ENCODE peak calls at places on chromosomes 1 and 21, in seven cellular contexts. G, K, N, W, F, R and H are unnamed samples.

GRCh38 chr1:32716312-32717126 is 13.9 kb upstream of the SYNC start:
- DNase-seq in G (peak; percentile 98), K (peak; percentile 65), N (peak; percentile 96), W (peak; percentile 56), F (no peak), R (peak; percentile 97), H (no peak)

GRCh38 chr1:116309090-116309870 is 63.8 kb upstream of the ATP1A1 start:
- DNase-seq in G (no peak), K (no peak), N (no peak), W (no peak), F (no peak), R (no peak), H (no peak)

GRCh38 chr1:33273961-33274371 is 17.7 kb downstream of the ZNF362 start:
- DNase-seq in G (no peak), K (no peak), N (no peak), W (no peak), F (no peak), R (no peak), H (no peak)

GRCh38 chr1:35570589-35571137 is 2.5 kb upstream of the TFAP2E start:
- DNase-seq in G (no peak), K (no peak), N (no peak), W (no peak), F (no peak), R (no peak), H (no peak)

GRCh38 chr1:198598796-198599321 is 40.0 kb upstream of the PTPRC start:
- DNase-seq in G (no peak), K (no peak), N (no peak), W (no peak), F (no peak), R (no peak), H (no peak)

GRCh38 chr1:182217071-182217470 is 155.6 kb upstream of the ZNF648 start:
- DNase-seq in G (no peak), K (no peak), N (no peak), W (no peak), F (no peak), R (no peak), H (no peak)

GRCh38 chr1:180167721-180168467 is 13.2 kb downstream of the QSOX1 start:
- DNase-seq in G (peak; percentile 93), K (peak; percentile 84), N (peak; percentile 90), W (no peak), F (no peak), R (peak; percentile 87), H (no peak)

GRCh38 chr1:113981962-113982931 is 3.0 kb downstream of the OLFML3 start:
- DNase-seq in G (peak; percentile 35), K (no peak), N (no peak), W (peak; percentile 71), F (peak; percentile 76), R (no peak), H (no peak)

GRCh38 chr1:101004061-101004460 is 21.5 kb downstream of the DPH5 start:
- DNase-seq in G (peak; percentile 12), K (no peak), N (no peak), W (no peak), F (no peak), R (no peak), H (no peak)

GRCh38 chr1:1202831-1203560 is 3.4 kb downstream of the TNFRSF18 start:
- DNase-seq in G (no peak), K (no peak), N (peak; percentile 41), W (no peak), F (peak; percentile 53), R (peak; percentile 71), H (no peak)

GRCh38 chr1:156625436-156626078 is 6.3 kb downstream of the HAPLN2 start:
- DNase-seq in G (peak; percentile 40), K (no peak), N (peak; percentile 66), W (peak; percentile 66), F (peak; percentile 81), R (peak; percentile 77), H (peak; percentile 40)

GRCh38 chr1:234957330-234958065 is 171.1 kb downstream of the TOMM20 start:
- DNase-seq in G (peak; percentile 90), K (peak; percentile 95), N (no peak), W (no peak), F (no peak), R (no peak), H (no peak)

GRCh38 chr1:38741341-38741740 is 118.2 kb downstream of the RRAGC start:
- DNase-seq in G (peak; percentile 98), K (no peak), N (no peak), W (no peak), F (no peak), R (peak; percentile 86), H (no peak)

GRCh38 chr1:111236806-111237205 is 9.3 kb downstream of the CHI3L2 start:
- DNase-seq in G (peak; percentile 78), K (no peak), N (no peak), W (no peak), F (no peak), R (no peak), H (no peak)

GRCh38 chr1:111234258-111234657 is 6.7 kb downstream of the CHI3L2 start:
- DNase-seq in G (no peak), K (no peak), N (no peak), W (no peak), F (no peak), R (no peak), H (no peak)

GRCh38 chr1:111238056-111238795 is 10.7 kb downstream of the CHI3L2 start:
- DNase-seq in G (no peak), K (no peak), N (no peak), W (no peak), F (no peak), R (no peak), H (no peak)

GRCh38 chr1:111234866-111235265 is 7.4 kb downstream of the CHI3L2 start:
- DNase-seq in G (no peak), K (no peak), N (no peak), W (no peak), F (no peak), R (no peak), H (no peak)

DNA sequence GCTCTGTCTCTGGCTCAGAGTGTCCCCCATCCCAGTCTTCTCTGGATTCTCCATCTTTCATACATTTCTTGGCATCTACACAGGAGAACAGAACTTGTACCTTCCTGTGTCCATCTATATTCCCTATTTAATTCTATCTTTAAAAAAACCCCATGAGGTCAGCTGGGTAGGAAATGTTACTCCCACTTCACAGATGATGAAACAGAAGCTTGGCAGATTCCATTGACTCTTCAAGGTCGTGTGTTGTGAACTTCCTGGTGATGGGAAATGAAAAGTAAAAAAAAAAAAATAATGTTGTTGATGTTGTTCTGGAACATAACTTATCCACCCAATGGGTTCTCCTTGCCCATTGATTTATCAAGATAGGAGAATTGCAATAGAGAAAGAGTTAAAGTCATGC is 8.9 kb downstream of the CHI3L2 start:
- DNase-seq in G (no peak), K (no peak), N (no peak), W (no peak), F (no peak), R (no peak), H (no peak)
- H3K27ac ChIP-seq in G (no peak overlapping the region), K (no peak overlapping the region), N (no peak overlapping the region), W (no peak overlapping the region), F (no peak overlapping the region), R (no peak overlapping the region), H (no peak overlapping the region)

GRCh38 chr21:34345091-34345871 is 18.5 kb upstream of the KCNE2 start:
- DNase-seq in G (no peak), K (no peak), N (no peak), W (no peak), F (no peak), R (no peak), H (no peak)

GRCh38 chr21:34342476-34342875 is 21.3 kb upstream of the KCNE2 start:
- DNase-seq in G (no peak), K (no peak), N (no peak), W (no peak), F (no peak), R (no peak), H (no peak)

GRCh38 chr21:34343347-34344057 is 20.3 kb upstream of the KCNE2 start:
- DNase-seq in G (no peak), K (no peak), N (no peak), W (no peak), F (no peak), R (no peak), H (no peak)

GRCh38 chr21:34344584-34344983 is 19.2 kb upstream of the KCNE2 start:
- DNase-seq in G (no peak), K (no peak), N (no peak), W (no peak), F (no peak), R (no peak), H (no peak)

DNA sequence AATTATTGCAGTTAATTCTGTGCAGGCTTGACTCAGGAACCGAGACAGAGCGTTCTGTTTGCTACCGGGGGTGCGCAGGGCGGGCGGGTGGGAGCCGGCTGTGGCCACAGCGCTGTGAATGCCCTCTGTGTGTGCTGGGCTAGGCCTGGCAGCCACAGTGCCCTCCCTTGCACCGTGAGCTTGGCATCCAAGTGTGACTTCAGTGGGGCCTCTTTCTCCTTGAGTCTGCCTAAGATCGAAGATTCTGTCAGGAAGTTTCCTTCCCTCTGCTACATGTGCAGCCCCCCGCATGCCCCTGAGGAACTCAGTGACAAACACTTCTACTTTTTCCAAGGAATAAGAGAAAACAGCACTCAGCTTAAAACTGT is 19.8 kb upstream of the KCNE2 start:
- DNase-seq in G (no peak), K (no peak), N (no peak), W (no peak), F (no peak), R (no peak), H (no peak)
- H3K27ac ChIP-seq in G (no peak overlapping the region), K (no peak overlapping the region), N (no peak overlapping the region), W (no peak overlapping the region), F (no peak overlapping the region), R (no peak overlapping the region), H (peak overlapping the region; percentile 56)

GRCh38 chr1:230808268-230808872 is 60.0 kb downstream of the C1orf198 start:
- DNase-seq in G (no peak), K (no peak), N (no peak), W (no peak), F (no peak), R (no peak), H (no peak)

GRCh38 chr1:230807029-230807428 is 59.8 kb downstream of the CAPN9 start:
- DNase-seq in G (no peak), K (no peak), N (no peak), W (no peak), F (peak; percentile 70), R (no peak), H (peak; percentile 95)

GRCh38 chr1:230806552-230806951 is 59.4 kb downstream of the CAPN9 start:
- DNase-seq in G (no peak), K (no peak), N (no peak), W (no peak), F (no peak), R (no peak), H (no peak)

GRCh38 chr1:230807551-230808267 is 60.5 kb downstream of the CAPN9 start:
- DNase-seq in G (no peak), K (no peak), N (no peak), W (no peak), F (no peak), R (no peak), H (no peak)

GRCh38 chr1:230809205-230809990 is 58.9 kb downstream of the C1orf198 start:
- DNase-seq in G (no peak), K (no peak), N (no peak), W (no peak), F (no peak), R (no peak), H (no peak)
- H3K27ac ChIP-seq in G (no peak overlapping the region), K (no peak overlapping the region), N (no peak overlapping the region), W (no peak overlapping the region), F (no peak overlapping the region), R (no peak overlapping the region), H (peak overlapping the region; percentile 98)

DNA sequence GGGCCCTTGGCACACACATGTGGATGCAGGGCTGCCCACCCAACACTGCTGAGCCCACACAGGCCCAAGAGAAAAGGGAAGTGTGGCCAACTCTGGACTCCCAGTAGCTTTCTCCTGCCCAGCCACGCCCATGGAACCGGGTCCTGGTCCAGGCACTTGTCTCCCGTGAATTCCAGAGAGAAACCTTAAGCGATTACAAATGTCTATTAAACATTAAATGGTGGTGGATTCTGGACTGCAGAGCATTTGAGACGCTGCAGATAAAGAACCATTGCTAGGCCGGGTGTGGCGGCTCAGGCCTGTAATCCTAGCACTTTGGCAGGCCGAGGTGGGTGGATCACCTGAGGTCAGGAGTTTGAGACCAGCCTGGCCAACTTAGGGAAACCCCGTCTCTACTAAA is 100.6 kb upstream of the ARHGEF16 start:
- DNase-seq in G (no peak), K (no peak), N (no peak), W (no peak), F (no peak), R (no peak), H (no peak)
- H3K27ac ChIP-seq in G (no peak overlapping the region), K (no peak overlapping the region), N (no peak overlapping the region), W (no peak overlapping the region), F (no peak overlapping the region), R (no peak overlapping the region), H (no peak overlapping the region)